ENCODE peak calls at places on chromosomes 13 and 19, in five cellular contexts. One of them, this sample, is unnamed.

GRCh38 chr19:32916969-32917611 is 47.5 kb upstream of the SLC7A9 start:
- DNase-seq in IMR-90: no peak
- DNase-seq in AG09319: no peak
- DNase-seq in A549: no peak
- DNase-seq in left ventricle myocardium inferior: no peak
- DNase-seq in this sample: no peak

GRCh38 chr19:532578-533484 is 1.3 kb downstream of the CDC34 start:
- DNase-seq in IMR-90: peak
- DNase-seq in AG09319: no peak
- DNase-seq in A549: peak
- DNase-seq in left ventricle myocardium inferior: peak
- DNase-seq in this sample: peak

GRCh38 chr13:51780099-51780498 is 23.9 kb downstream of the DHRS12 start:
- DNase-seq in IMR-90: no peak
- DNase-seq in AG09319: no peak
- DNase-seq in A549: no peak
- DNase-seq in left ventricle myocardium inferior: no peak
- DNase-seq in this sample: no peak

GRCh38 chr19:57566396-57567256 is 7.0 kb upstream of the ZNF550 start:
- DNase-seq in IMR-90: peak
- DNase-seq in AG09319: no peak
- DNase-seq in A549: peak
- DNase-seq in left ventricle myocardium inferior: no peak
- DNase-seq in this sample: peak

GRCh38 chr13:99661791-99662190 is 160.5 kb downstream of the TM9SF2 start:
- DNase-seq in IMR-90: no peak
- DNase-seq in AG09319: no peak
- DNase-seq in A549: no peak
- DNase-seq in left ventricle myocardium inferior: no peak
- DNase-seq in this sample: no peak

GRCh38 chr19:35362261-35363000 is 4.2 kb downstream of the FFAR3 start:
- DNase-seq in IMR-90: no peak
- DNase-seq in AG09319: no peak
- DNase-seq in A549: no peak
- DNase-seq in left ventricle myocardium inferior: no peak
- DNase-seq in this sample: no peak

GRCh38 chr19:18496167-18496979 is 25.5 kb downstream of the ELL start:
- DNase-seq in IMR-90: peak
- DNase-seq in AG09319: no peak
- DNase-seq in A549: peak
- DNase-seq in left ventricle myocardium inferior: peak
- DNase-seq in this sample: peak

GRCh38 chr13:45595968-45596367 is 19.6 kb downstream of the ERICH6B start:
- DNase-seq in IMR-90: no peak
- DNase-seq in AG09319: no peak
- DNase-seq in A549: no peak
- DNase-seq in left ventricle myocardium inferior: no peak
- DNase-seq in this sample: no peak

GRCh38 chr19:33438016-33438671 is 64.6 kb downstream of the CEBPG start:
- DNase-seq in IMR-90: peak
- DNase-seq in AG09319: no peak
- DNase-seq in A549: no peak
- DNase-seq in left ventricle myocardium inferior: peak
- DNase-seq in this sample: peak

GRCh38 chr19:44648536-44649370 is 5.0 kb downstream of the PVR start:
- DNase-seq in IMR-90: peak
- DNase-seq in AG09319: peak
- DNase-seq in A549: no peak
- DNase-seq in left ventricle myocardium inferior: peak
- DNase-seq in this sample: peak

GRCh38 chr13:80084086-80084676 is 256.7 kb downstream of the SPRY2 start:
- DNase-seq in IMR-90: peak
- DNase-seq in AG09319: peak
- DNase-seq in A549: peak
- DNase-seq in left ventricle myocardium inferior: no peak
- DNase-seq in this sample: peak

GRCh38 chr19:42270346-42271044 is 1.4 kb downstream of the CIC start:
- DNase-seq in IMR-90: no peak
- DNase-seq in AG09319: peak
- DNase-seq in A549: peak
- DNase-seq in left ventricle myocardium inferior: no peak
- DNase-seq in this sample: peak

GRCh38 chr19:56261145-56261544 is 11.4 kb upstream of the EDDM13 start:
- DNase-seq in IMR-90: no peak
- DNase-seq in AG09319: no peak
- DNase-seq in A549: no peak
- DNase-seq in left ventricle myocardium inferior: no peak
- DNase-seq in this sample: no peak

This sample was measured in AG10803.